ENCODE peak calls at places on chromosomes 5 and 9, in five cellular contexts. Y is neural crest cell; A is CD4-positive, alpha-beta T cell; O is psoas muscle; L is fibroblast of the aortic adventitia. S is an unnamed sample.

GRCh38 chr9:91840469-91840868 is 109.6 kb downstream of the ROR2 start:
- DNase-seq in A (no peak), L (no peak), O (no peak), Y (no peak), S (no peak)

GRCh38 chr9:36163049-36163839 is 5.9 kb upstream of the CCIN start:
- DNase-seq in O (peak; percentile 68), A (no peak), L (peak; percentile 80), Y (peak; percentile 12), S (peak; percentile 88)

GRCh38 chr5:177453852-177454396 is 7.3 kb downstream of the PRR7 start:
- DNase-seq in A (no peak), L (peak; percentile 32), Y (peak; percentile 50), O (no peak), S (no peak)

GRCh38 chr9:68704804-68705635 is at the start of gene PIP5K1B:
- DNase-seq in Y (peak; percentile 58), O (peak; percentile 56), L (peak; percentile 22), A (no peak), S (no peak)

GRCh38 chr9:113516840-113517577 is 53.5 kb downstream of the RGS3 start:
- DNase-seq in L (no peak), O (no peak), Y (no peak), A (peak; percentile 48), S (no peak)

GRCh38 chr5:175517824-175518450 is 39.6 kb downstream of the SFXN1 start:
- DNase-seq in A (peak; percentile 27), Y (no peak), O (no peak), L (peak; percentile 82), S (no peak)

GRCh38 chr9:77384406-77384805 is 207.1 kb downstream of the VPS13A start:
- DNase-seq in L (peak; percentile 42), A (no peak), Y (no peak), O (no peak), S (no peak)

GRCh38 chr5:116759860-116760644 is 185.4 kb upstream of the SEMA6A start:
- DNase-seq in A (no peak), Y (no peak), O (peak; percentile 31), L (no peak), S (no peak)

GRCh38 chr9:131405429-131405828 is 11.5 kb downstream of the PRRC2B start:
- DNase-seq in A (no peak), O (peak; percentile 65), Y (no peak), L (peak; percentile 96), S (no peak)

GRCh38 chr9:31355965-31356364 is 1028.5 kb upstream of the ACO1 start:
- DNase-seq in L (no peak), A (no peak), Y (no peak), O (no peak), S (no peak)

GRCh38 chr5:14452685-14453084 is 128.9 kb upstream of the OTULINL start:
- DNase-seq in A (no peak), O (no peak), L (peak; percentile 75), Y (no peak), S (no peak)

GRCh38 chr9:112489876-112490661 is 3.4 kb downstream of the KIAA1958 start:
- DNase-seq in Y (no peak), O (no peak), L (no peak), A (no peak), S (no peak)

GRCh38 chr9:546235-546634 is 295.3 kb upstream of the DMRT1 start:
- DNase-seq in A (no peak), Y (no peak), L (no peak), O (no peak), S (no peak)

GRCh38 chr5:120452471-120452870 is 11.6 kb upstream of the PRR16 start:
- DNase-seq in A (no peak), O (no peak), L (no peak), Y (no peak), S (no peak)

GRCh38 chr9:131276107-131276888 is at the start of gene FAM78A:
- DNase-seq in A (no peak), L (no peak), O (peak; percentile 59), Y (no peak), S (no peak)

GRCh38 chr5:52794519-52794918 is 6.8 kb downstream of the ITGA1 start:
- DNase-seq in A (no peak), Y (no peak), L (no peak), O (no peak), S (no peak)

GRCh38 chr5:113330533-113331200 is 104.1 kb downstream of the TSSK1B start:
- DNase-seq in A (no peak), Y (no peak), L (peak; percentile 61), O (peak; percentile 49), S (no peak)

GRCh38 chr5:132385321-132386105 is 16.0 kb downstream of the SLC22A5 start:
- DNase-seq in O (peak; percentile 45), L (peak; percentile 78), A (peak; percentile 57), Y (peak; percentile 21), S (no peak)

GRCh38 chr9:90907056-90907445 is 105.4 kb downstream of the SYK start:
- DNase-seq in Y (no peak), O (no peak), L (no peak), A (no peak), S (no peak)

GRCh38 chr5:167953151-167953788 is 338.2 kb upstream of the WWC1 start:
- DNase-seq in O (no peak), L (no peak), A (no peak), Y (no peak), S (no peak)

GRCh38 chr9:84152204-84152603 is 171.6 kb downstream of the RMI1 start:
- DNase-seq in O (no peak), Y (no peak), A (no peak), L (no peak), S (no peak)

GRCh38 chr9:71783120-71783523 is 14.8 kb upstream of the CEMIP2 start:
- DNase-seq in O (no peak), A (peak; percentile 76), L (no peak), Y (no peak), S (no peak)

GRCh38 chr9:9117866-9118265 is 1318.3 kb upstream of the DMAC1 start:
- DNase-seq in A (no peak), L (no peak), O (no peak), Y (no peak), S (no peak)

GRCh38 chr9:72203205-72203803 is 54.1 kb downstream of the GDA start:
- DNase-seq in A (no peak), O (no peak), Y (peak; percentile 20), L (peak; percentile 23), S (no peak)

GRCh38 chr9:36415822-36416515 is 15.9 kb upstream of the RNF38 start:
- DNase-seq in O (no peak), Y (no peak), L (no peak), A (no peak), S (no peak)

GRCh38 chr5:68007446-68007845 is 208.1 kb upstream of the PIK3R1 start:
- DNase-seq in L (peak; percentile 90), A (no peak), O (peak; percentile 61), Y (no peak), S (no peak)

GRCh38 chr9:116137581-116137980 is 16.0 kb upstream of the PAPPA start:
- DNase-seq in O (no peak), Y (no peak), A (no peak), L (no peak), S (no peak)

DNA sequence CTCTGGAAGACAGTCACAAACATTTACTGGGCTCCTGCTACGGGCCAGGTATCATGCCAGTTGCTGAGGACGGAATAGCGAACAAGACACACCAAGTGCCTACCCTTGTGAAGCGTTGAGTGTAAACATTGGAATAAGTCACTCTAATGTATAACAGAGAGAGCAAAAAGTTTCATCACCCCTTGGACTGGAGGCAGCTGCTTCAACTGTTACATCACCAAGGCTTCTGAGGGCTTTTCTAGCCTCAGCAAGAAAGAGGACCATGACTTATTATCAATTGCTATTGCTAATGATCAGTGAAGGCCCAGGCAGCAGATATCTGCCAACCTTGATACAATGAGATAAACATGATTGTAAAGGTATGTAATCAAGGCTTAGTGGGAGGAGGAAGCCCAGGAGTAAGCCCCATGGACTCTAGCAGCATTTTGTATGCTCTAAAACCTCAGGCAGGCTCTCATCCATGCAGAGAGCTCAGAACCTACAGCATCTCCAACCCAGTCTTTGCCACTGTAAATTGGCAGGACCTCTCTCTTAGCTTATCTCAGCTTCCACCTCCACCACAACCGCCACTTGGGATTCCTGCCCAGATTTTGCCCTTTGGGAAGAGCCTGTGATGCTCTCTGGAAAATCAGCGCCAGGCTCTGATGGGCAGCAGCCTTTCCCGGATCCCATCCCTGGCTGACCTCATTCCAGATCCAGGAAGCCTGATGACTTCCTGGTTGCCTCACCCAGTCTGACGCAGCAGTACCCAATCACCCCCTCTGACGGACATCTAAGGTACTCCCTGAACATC is 54.5 kb downstream of the ADAM19 start:
- DNase-seq in A (no peak), L (peak; percentile 78), Y (no peak), O (no peak), S (no peak)
- TF ChIP-seq CTCF in A (no peak), L (peak; percentile 45), Y (no peak), O (no peak), S (no peak)

GRCh38 chr9:129567842-129568559 is 52.9 kb downstream of the C9orf50 start:
- DNase-seq in Y (no peak), A (no peak), O (peak; percentile 34), L (peak; percentile 59), S (no peak)
- TF ChIP-seq CTCF in Y (no peak), A (no peak), O (no peak), L (no peak), S (peak; percentile 20)

GRCh38 chr5:77632526-77633268 is 5.8 kb downstream of the OTP start:
- DNase-seq in L (no peak), A (no peak), O (no peak), Y (no peak), S (no peak)

GRCh38 chr5:77631166-77631582 is 7.3 kb downstream of the OTP start:
- DNase-seq in O (no peak), Y (no peak), L (no peak), A (no peak), S (no peak)

GRCh38 chr5:77629553-77630245 is 8.8 kb downstream of the OTP start:
- DNase-seq in A (no peak), Y (no peak), L (no peak), O (no peak), S (no peak)

GRCh38 chr5:77628840-77629552 is 9.5 kb downstream of the OTP start:
- DNase-seq in A (no peak), O (no peak), Y (no peak), L (no peak), S (no peak)

GRCh38 chr5:77630246-77631165 is 8.0 kb downstream of the OTP start:
- DNase-seq in O (peak; percentile 38), L (no peak), Y (no peak), A (no peak), S (no peak)
- TF ChIP-seq CTCF in O (peak; percentile 25), L (no peak), Y (peak; percentile 50), A (no peak), S (no peak)

DNA sequence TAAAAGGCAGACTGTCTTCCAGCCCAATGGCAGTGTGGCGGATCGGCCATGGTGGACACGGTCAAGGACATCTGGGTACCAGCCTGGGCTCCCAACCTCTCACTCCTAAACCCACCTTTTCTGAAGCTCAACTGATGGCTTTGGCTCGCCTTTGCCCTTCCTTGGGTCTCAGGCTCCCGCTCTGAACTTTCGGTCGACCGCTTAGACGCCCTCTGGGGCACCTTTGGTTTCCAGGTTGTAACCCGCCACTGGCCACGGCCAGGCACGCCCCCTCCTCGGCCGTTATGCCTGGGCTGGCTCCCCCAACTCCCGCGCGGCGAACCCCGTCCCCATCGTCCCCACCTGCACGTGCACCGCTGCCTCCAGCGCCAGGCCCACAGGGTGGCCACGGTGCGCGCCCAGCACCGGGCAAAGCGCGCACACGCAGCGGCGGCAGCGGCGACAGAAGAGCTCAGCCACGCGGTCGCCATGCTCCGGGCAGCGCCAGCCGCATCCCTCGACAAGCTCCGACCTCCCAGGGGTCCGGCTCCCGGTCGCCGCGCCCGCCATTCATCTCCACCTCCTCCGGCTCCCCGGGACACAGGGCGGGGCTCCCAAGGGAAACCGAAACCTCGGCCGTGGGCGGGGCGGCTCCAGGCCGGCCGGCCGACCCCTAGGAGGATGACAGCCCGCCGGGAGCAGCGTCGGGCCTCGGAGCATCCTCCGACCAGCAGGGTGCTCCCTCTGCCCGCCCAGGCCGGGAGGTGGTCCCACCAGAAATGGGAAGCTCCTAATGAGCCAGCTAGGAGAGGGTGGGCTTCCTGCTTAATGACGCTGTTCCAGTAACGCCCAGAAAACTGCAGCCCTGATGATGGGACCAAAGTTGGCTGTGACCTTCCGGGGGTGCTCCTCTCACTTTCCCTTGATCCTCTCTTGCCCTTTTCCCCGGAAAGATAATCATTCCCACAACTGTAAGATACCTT is at the start of gene TRIM14:
- DNase-seq in L (peak; percentile 19), Y (peak; percentile 48), O (peak; percentile 59), A (peak; percentile 37), S (no peak)
- TF ChIP-seq CTCF in L (no peak), Y (peak; percentile 42), O (no peak), A (no peak), S (peak; percentile 18)

S was measured in osteocyte.